ENCODE peak calls at places on chromosomes 5 and 9, in four cellular contexts. I is fibroblast of mammary gland, R is pancreas, X is PC-3. D is an unnamed sample.

GRCh38 chr9:89522261-89522978 is 24.5 kb upstream of the SEMA4D start:
- DNase-seq in I (no peak), R (peak; percentile 35), X (peak; percentile 27), D (peak; percentile 88)

GRCh38 chr5:59320420-59320819 is 573.1 kb downstream of the PDE4D start:
- DNase-seq in I (no peak), R (no peak), X (no peak), D (no peak)

GRCh38 chr5:136210259-136210658 is 17.3 kb upstream of the SMIM32 start:
- DNase-seq in I (no peak), R (no peak), X (no peak), D (no peak)

GRCh38 chr5:135833961-135834638 is 363 bp upstream of the SLC25A48 start:
- DNase-seq in I (peak; percentile 43), R (no peak), X (peak; percentile 23), D (no peak)

GRCh38 chr9:116656977-116657376 is 30.1 kb upstream of the TRIM32 start:
- DNase-seq in I (peak; percentile 29), R (no peak), X (no peak), D (no peak)

GRCh38 chr9:137226338-137227056 is 805 bp upstream of the RNF224 start:
- DNase-seq in I (no peak), R (no peak), X (peak; percentile 93), D (no peak)

GRCh38 chr5:115962565-115963402 is 509 bp downstream of the LVRN start:
- DNase-seq in I (no peak), R (no peak), X (no peak), D (peak; percentile 6)

GRCh38 chr9:21454149-21454548 is 13.9 kb downstream of the IFNA1 start:
- DNase-seq in I (peak; percentile 78), R (no peak), X (peak; percentile 67), D (no peak)

GRCh38 chr9:133515240-133515610 is 9.5 kb downstream of the MYMK start:
- DNase-seq in I (no peak), R (no peak), X (no peak), D (no peak)

GRCh38 chr9:61667559-61668121 is 477.8 kb downstream of the SPATA31A7 start:
- DNase-seq in I (no peak), R (no peak), X (no peak), D (no peak)

GRCh38 chr5:177496111-177497010 is 1.0 kb downstream of the PDLIM7 start:
- DNase-seq in I (peak; percentile 92), R (no peak), X (peak; percentile 90), D (peak; percentile 50)

GRCh38 chr9:16003785-16004184 is 450.9 kb downstream of the CCDC171 start:
- DNase-seq in I (no peak), R (no peak), X (no peak), D (no peak)

GRCh38 chr9:130924448-130924788 is 14.6 kb downstream of the FIBCD1 start:
- DNase-seq in I (no peak), R (no peak), X (no peak), D (no peak)

GRCh38 chr5:32794086-32794485 is 83.0 kb downstream of the NPR3 start:
- DNase-seq in I (peak; percentile 54), R (no peak), X (peak; percentile 59), D (no peak)

GRCh38 chr9:24242599-24242998 is 303.1 kb downstream of the IZUMO3 start:
- DNase-seq in I (no peak), R (no peak), X (no peak), D (no peak)

GRCh38 chr5:78738693-78739300 is 90.2 kb upstream of the LHFPL2 start:
- DNase-seq in I (no peak), R (peak; percentile 41), X (peak; percentile 23), D (no peak)
- TF ChIP-seq CTCF in I (no peak), R (no peak), X (no peak), D (no peak)

GRCh38 chr5:61331407-61332368 is at the start of gene ZSWIM6:
- DNase-seq in I (peak; percentile 98), R (peak; percentile 99), X (peak; percentile 93), D (peak; percentile 100)
- TF ChIP-seq CTCF in I (no peak), R (no peak), X (no peak), D (no peak)

DNA sequence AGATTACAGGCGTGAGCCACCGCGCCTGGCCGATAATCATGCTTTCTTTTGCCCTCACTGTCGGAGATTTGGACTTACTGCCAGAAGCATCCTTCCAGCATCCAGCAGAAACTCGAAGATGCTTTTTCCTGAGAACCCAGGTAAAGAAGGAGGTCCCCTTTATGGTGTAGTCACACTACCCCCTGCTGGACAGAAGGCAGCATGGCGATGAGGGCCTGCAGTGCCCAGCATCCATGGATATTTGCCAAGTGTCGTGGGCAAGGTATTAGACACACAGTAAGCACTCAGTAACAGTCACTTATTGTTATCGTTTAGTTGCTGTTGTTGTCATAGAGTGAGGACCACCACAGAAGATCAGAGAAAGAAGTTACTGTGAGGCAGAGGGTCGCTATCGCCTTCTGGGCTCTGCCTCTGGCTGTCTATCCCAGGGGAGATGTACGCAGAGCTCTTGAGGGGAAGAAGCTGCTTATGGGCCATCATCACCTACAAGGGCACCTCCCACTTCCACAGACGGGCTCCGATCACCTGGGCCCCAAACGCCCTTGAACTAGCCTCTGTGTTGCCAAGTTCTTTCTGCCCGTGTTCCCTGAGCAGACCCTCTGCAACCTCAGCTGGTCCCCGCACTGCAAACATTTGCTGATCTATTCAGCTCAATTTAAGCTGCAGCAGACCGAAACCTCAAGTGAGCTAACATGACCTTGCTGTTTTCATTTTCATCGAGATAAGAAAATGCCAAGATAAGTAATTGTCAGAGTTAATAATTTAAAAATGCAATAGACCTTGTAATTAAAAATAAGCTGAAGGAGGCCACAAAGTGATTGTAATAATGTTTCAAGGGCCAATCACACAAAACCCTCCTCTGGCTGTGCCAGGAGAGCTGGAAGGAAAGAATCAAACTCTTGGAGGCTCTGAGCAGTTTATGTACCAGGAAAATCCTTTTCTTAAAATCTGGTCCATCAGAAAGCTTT is 23.9 kb downstream of the C5orf15 start:
- DNase-seq in I (peak; percentile 57), R (peak; percentile 62), X (peak; percentile 82), D (peak; percentile 70)
- TF ChIP-seq CTCF in I (peak; percentile 76), R (peak; percentile 73), X (peak; percentile 80), D (peak; percentile 74)

GRCh38 chr9:34256104-34256503 is 73.0 kb downstream of the KIF24 start:
- DNase-seq in I (no peak), R (no peak), X (peak; percentile 5), D (peak; percentile 20)
- TF ChIP-seq CTCF in I (peak; percentile 10), R (no peak), X (peak; percentile 49), D (no peak)

DNA sequence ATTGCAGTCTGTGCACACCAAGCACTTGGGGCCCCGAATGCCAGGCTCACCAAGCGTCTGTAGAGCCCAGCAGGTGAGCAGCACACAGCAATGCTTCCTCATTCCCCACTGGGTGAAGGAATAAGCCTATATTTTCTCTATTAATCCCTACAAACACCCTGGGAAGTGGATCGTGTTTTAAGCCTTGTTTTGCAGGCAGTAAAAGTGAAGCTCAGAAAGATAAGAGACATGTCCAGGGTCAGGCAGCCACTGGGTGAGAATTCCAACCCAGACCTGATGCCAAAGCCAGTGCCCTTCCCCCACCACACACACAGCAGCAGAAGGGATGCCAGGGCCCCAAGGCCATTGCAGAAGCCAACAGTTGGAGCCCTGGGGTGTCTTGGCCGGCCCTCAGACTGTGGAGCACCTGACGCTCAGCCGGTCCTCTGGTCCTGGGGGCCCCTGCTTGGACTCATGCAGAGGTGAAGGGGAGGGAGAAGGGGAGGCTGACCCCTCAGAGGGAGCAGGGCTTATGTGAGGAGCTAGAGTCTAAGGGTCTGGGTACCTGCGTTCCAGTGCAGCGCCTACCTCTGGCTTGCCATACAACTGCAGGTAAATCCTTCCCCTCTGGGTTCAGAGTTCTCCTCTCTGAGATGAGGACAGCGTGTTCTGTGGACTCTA is 26.3 kb upstream of the SYNPO start:
- DNase-seq in I (no peak), R (peak; percentile 83), X (no peak), D (no peak)
- TF ChIP-seq CTCF in I (no peak), R (no peak), X (no peak), D (no peak)

D was measured in activated CD8-positive, alpha-beta T cell treated with anti-CD3 and anti-CD28 coated beads for 36 hours.